ENCODE peak calls at places on chromosomes 3 and 15, in six cellular contexts. M is K562, V is H1, B is tibial nerve, K is IMR-90, R is uterus. I is an unnamed sample.

GRCh38 chr3:195762611-195763247 is 42.0 kb downstream of the MUC20 start:
- DNase-seq in V (no peak), R (no peak), M (no peak), K (no peak), B (no peak), I (no peak)

GRCh38 chr15:88083828-88084760 is 172.4 kb downstream of the NTRK3 start:
- DNase-seq in V (no peak), B (no peak), K (no peak), R (peak; percentile 52), M (no peak), I (no peak)

GRCh38 chr3:158896729-158897128 is 94.9 kb downstream of the MFSD1 start:
- DNase-seq in V (no peak), R (no peak), M (no peak), K (no peak), B (no peak), I (no peak)

GRCh38 chr15:35306361-35306981 is 221.4 kb upstream of the NANOGP8 start:
- DNase-seq in V (no peak), K (peak; percentile 76), B (no peak), M (peak; percentile 50), R (no peak), I (no peak)

GRCh38 chr15:83210619-83211018 is 3.0 kb upstream of the HDGFL3 start:
- DNase-seq in V (no peak), B (no peak), R (no peak), K (no peak), M (peak; percentile 40), I (peak; percentile 54)

GRCh38 chr3:165466856-165467255 is 270.7 kb upstream of the SLITRK3 start:
- DNase-seq in V (no peak), R (no peak), K (peak; percentile 68), M (no peak), B (no peak), I (no peak)

GRCh38 chr3:38606561-38606960 is 42.9 kb downstream of the SCN5A start:
- DNase-seq in V (no peak), K (no peak), B (no peak), M (no peak), R (no peak), I (no peak)

GRCh38 chr15:80940851-80941250 is 48.8 kb downstream of the MESD start:
- DNase-seq in R (no peak), M (no peak), B (no peak), V (no peak), K (no peak), I (no peak)

GRCh38 chr15:60212536-60212935 is 185.2 kb downstream of the ANXA2 start:
- DNase-seq in M (peak; percentile 2), B (no peak), R (no peak), V (peak; percentile 13), K (no peak), I (no peak)

GRCh38 chr3:49476563-49476962 is 6.5 kb downstream of the DAG1 start:
- DNase-seq in B (no peak), M (no peak), V (no peak), R (no peak), K (no peak), I (no peak)

GRCh38 chr3:122727766-122728165 is 47.1 kb downstream of the PARP14 start:
- DNase-seq in M (no peak), B (no peak), V (no peak), R (no peak), K (no peak), I (no peak)

GRCh38 chr3:159263750-159264561 is 462.1 kb downstream of the MFSD1 start:
- DNase-seq in K (peak; percentile 46), M (peak; percentile 40), R (no peak), V (no peak), B (peak; percentile 35), I (peak; percentile 13)

GRCh38 chr3:127425505-127426443 is 137.9 kb upstream of the PRR20G start:
- DNase-seq in K (no peak), B (no peak), R (peak; percentile 1), V (no peak), M (no peak), I (no peak)

GRCh38 chr15:96764946-96765345 is 434.4 kb downstream of the NR2F2 start:
- DNase-seq in R (no peak), M (no peak), K (no peak), B (no peak), V (no peak), I (no peak)

GRCh38 chr15:89472785-89473256 is 23.6 kb downstream of the RHCG start:
- DNase-seq in B (no peak), M (peak; percentile 76), R (no peak), K (peak; percentile 47), V (peak; percentile 79), I (no peak)

GRCh38 chr15:28098766-28099554 is at the start of gene OCA2:
- DNase-seq in M (peak; percentile 85), R (no peak), V (no peak), K (peak; percentile 30), B (no peak), I (no peak)

GRCh38 chr3:160953681-160954080 is 151.5 kb downstream of the B3GALNT1 start:
- DNase-seq in V (no peak), M (no peak), K (no peak), B (no peak), R (no peak), I (no peak)

GRCh38 chr3:167100651-167101050 is 279.4 kb downstream of the ZBBX start:
- DNase-seq in B (no peak), V (no peak), K (no peak), M (no peak), R (no peak), I (no peak)

GRCh38 chr3:66302288-66302687 is 81.5 kb downstream of the SLC25A26 start:
- DNase-seq in K (no peak), R (no peak), M (no peak), B (no peak), V (no peak), I (no peak)

DNA sequence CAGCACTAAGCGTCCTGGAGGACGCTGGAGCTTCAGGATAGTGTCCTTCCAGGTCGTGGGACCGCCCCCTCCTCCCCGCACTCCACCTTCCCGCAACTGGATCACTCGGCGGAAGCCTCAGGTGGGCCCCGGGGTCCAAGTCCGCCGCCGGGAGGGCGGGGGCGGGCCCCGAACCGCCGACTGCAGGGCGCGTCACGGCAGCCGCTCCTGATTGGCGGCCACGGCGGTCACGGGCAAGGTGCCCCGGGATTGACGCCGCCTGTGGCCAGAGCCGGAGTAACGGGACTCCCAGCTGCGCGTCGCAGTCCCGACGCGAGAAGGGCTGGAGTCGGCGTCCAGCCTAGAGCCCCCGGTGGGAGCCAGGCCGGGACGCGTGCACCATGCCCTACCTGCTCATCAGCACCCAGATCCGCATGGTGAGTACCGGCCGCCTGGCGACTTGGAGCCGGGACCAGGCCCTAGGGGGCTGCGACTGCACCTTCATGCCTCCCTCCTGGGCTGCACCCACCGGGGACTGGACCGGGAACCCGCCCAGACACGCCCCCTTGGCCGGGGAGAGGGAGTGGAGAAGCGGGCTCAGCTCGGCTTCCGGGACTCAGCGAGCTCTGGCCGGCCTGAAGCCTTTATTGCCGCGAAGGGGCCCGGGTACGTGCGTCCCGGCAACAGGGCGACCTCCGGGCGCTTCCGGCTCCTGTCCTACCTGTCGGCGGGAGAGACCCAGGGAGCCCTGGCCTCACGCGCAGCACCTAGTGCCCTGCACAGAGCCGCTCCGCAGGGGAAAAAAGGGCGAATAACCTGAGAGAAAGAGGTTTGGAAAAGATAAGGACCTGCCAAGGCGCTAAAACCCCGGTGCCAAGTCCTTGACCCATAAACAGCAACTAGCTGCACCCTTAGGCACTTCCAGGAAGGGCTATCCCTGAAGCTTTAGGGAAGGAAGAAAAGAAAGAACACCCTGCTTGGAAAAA is at the start of gene GCHFR:
- DNase-seq in B (peak; percentile 51), R (peak; percentile 78), M (peak; percentile 88), V (no peak), K (peak; percentile 47), I (peak; percentile 72)
- TF ChIP-seq POLR2A in B (no peak), R (no peak), M (peak; percentile 68), V (peak; percentile 53), K (no peak), I (peak; percentile 56)

DNA sequence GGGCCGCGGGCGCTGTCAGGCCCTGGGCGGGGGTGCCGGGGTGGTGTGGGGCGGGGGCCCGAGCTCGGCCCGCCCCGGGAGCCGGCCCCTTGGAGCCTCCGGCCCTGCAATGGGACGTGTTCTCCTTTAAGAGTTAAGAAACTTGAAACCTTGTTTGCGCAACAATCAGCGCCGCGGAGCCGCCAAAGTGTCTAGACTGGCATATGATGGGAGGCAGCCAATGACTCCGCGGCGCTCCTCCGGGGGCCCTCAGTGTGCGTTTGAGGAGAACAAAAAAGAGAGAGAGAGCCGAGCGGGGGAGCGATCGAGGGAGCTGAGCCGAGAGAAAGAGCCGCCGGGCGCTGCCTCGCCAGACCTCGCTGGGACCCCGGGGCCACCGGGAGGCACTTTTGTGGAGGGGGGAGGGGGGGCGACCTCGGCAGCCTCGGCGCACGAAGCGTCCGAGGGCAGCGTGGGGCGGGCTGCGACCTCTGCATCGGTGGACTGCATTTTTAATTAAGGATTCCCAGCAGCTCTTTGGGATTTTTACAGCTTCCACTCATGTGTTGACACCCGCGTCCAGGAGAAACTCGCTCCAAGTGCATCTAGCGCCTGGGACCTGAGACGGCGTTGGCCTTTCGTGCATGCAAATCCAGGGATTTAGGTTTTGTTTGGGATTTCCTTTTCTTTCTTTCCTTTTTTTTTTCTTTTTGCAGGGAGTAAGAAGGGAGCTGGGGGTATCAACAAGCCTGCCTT is at the start of gene SMAD6:
- DNase-seq in M (peak; percentile 95), V (peak; percentile 93), R (peak; percentile 97), K (peak; percentile 98), B (peak; percentile 93), I (peak; percentile 94)
- TF ChIP-seq POLR2A in M (no peak), V (no peak), R (peak; percentile 68), K (peak; percentile 81), B (peak; percentile 40), I (peak; percentile 68)

GRCh38 chr3:58063022-58063421 is 54.8 kb downstream of the FLNB start:
- DNase-seq in K (no peak), V (no peak), B (no peak), M (no peak), R (no peak), I (no peak)

GRCh38 chr3:58062469-58062868 is 54.2 kb downstream of the FLNB start:
- DNase-seq in M (peak; percentile 8), R (no peak), B (no peak), V (no peak), K (no peak), I (no peak)

GRCh38 chr3:58063424-58063823 is 55.2 kb downstream of the FLNB start:
- DNase-seq in R (peak; percentile 95), M (peak; percentile 34), B (peak; percentile 87), K (peak; percentile 86), V (no peak), I (no peak)

GRCh38 chr3:58058654-58059263 is 50.5 kb downstream of the FLNB start:
- DNase-seq in R (no peak), M (no peak), B (no peak), K (peak; percentile 87), V (no peak), I (no peak)

GRCh38 chr3:58059349-58060321 is 51.4 kb downstream of the FLNB start:
- DNase-seq in M (peak; percentile 56), R (peak; percentile 91), B (no peak), K (peak; percentile 99), V (no peak), I (no peak)
- TF ChIP-seq POLR2A in M (no peak), R (no peak), B (no peak), K (peak; percentile 89), V (no peak), I (no peak)

GRCh38 chr3:46978985-46979944 is at the start of gene NBEAL2:
- DNase-seq in V (peak; percentile 74), M (peak; percentile 98), B (peak; percentile 87), R (peak; percentile 94), K (peak; percentile 84), I (peak; percentile 96)
- TF ChIP-seq POLR2A in V (no peak), M (peak; percentile 89), B (no peak), R (peak; percentile 82), K (no peak), I (peak; percentile 98)

GRCh38 chr3:113663324-113663750 is 33.1 kb downstream of the USF3 start:
- DNase-seq in V (no peak), M (no peak), K (no peak), R (no peak), B (no peak), I (no peak)
- TF ChIP-seq POLR2A in V (no peak), M (no peak), K (no peak), R (no peak), B (no peak), I (no peak)